ENCODE peak calls at places on chromosome 19, in four cellular contexts. X, Y, P and T are unnamed samples.

GRCh38 chr19:5567971-5568407 is 236 bp upstream of the TINCR start:
- DNase-seq in X (no peak), Y (no peak), P (no peak), T (no peak)

GRCh38 chr19:35710784-35711723 is 6.7 kb downstream of the ZBTB32 start:
- DNase-seq in X (no peak), Y (no peak), P (no peak), T (no peak)

GRCh38 chr19:28913626-28914025 is 299.3 kb downstream of the UQCRFS1 start:
- DNase-seq in X (no peak), Y (no peak), P (no peak), T (no peak)

GRCh38 chr19:39045506-39045905 is 13.2 kb upstream of the FBXO27 start:
- DNase-seq in X (no peak), Y (no peak), P (no peak), T (no peak)

GRCh38 chr19:58182577-58182988 is 278 bp upstream of the ZNF274 start:
- DNase-seq in X (no peak), Y (no peak), P (peak; percentile 80), T (no peak)

GRCh38 chr19:10625003-10625761 is at the start of gene SLC44A2:
- DNase-seq in X (peak; percentile 44), Y (peak; percentile 94), P (no peak), T (no peak)

GRCh38 chr19:44754743-44755066 is 6.2 kb downstream of the BCL3 start:
- DNase-seq in X (no peak), Y (peak; percentile 43), P (no peak), T (no peak)

GRCh38 chr19:29506619-29506911 is 19.2 kb upstream of the VSTM2B start:
- DNase-seq in X (no peak), Y (no peak), P (no peak), T (no peak)

GRCh38 chr19:3796358-3796757 is 10.2 kb upstream of the MATK start:
- DNase-seq in X (no peak), Y (no peak), P (no peak), T (no peak)

DNA sequence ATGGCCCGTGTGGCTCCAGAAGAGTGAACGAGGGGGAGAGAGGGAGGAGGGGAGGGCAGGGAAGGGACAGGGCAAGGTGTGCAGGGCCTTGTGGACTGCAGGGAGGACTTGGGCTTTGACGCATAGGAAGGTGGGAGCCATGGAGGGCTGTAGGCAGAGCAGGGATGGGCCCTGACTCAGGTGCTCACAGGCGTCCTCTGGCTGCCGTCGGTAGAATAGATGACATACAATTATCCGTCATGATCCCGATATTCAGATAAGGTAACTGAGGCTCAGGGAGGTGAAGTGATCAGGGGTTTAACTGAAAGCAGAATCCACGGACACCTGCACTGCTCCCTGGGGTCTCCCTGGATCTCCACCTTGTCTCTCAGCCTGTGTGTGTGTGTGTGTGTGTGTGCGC is 3.4 kb downstream of the C3 start:
- DNase-seq in X (no peak), Y (no peak), P (no peak), T (no peak)
- TF ChIP-seq CTCF in X (no peak), Y (peak; percentile 46), P (no peak), T (no peak)

DNA sequence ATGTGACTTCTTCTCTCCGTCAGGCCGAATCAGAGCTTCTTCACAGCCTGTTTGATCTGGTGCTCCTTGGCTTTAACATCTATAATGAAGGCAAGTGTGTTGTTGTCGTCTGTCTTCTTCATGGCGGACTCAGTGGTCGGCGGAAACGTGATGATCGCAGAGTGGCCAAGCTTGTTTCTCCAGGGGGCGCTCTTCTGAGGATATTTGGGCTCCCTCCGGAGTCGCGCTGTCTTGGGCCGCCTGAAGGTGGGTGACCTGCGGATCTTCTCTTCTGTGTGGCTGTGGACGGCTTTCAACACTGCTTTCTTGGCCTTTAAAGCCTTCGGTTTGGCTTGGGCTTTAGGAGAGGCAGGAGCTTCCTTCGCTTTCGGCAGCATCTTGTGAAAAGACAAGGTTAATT is 9.8 kb downstream of the TPRX1 start:
- DNase-seq in X (no peak), Y (peak; percentile 86), P (no peak), T (no peak)
- TF ChIP-seq CTCF in X (no peak), Y (peak; percentile 78), P (no peak), T (no peak)

DNA sequence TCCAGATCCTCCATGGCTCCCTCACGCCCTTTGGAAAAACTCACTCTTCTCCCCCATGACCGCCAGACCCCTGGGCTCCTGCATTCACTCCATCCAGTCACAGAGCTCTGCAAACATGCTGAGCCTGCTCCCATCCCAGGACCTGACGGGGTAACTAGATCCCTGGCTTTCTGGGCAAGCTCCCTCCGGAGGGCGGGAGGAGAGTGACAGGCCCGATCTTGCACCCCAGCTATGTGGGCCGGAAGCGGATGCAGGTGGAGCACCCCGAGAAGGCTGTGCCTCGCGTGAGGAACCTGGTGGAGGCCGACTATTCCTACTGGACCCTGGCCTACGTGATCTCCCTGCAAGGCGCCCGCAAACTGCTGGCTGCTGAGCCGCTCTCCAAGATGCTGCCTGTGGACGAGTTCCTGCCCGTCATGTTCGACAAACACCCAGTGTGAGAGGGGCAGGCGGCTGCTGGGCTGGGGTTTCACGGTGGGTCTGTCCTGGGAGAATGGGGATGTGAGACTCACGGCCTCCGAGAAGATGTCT is 25.1 kb downstream of the COLGALT1 start:
- DNase-seq in X (no peak), Y (peak; percentile 67), P (no peak), T (no peak)
- TF ChIP-seq CTCF in X (no peak), Y (peak; percentile 43), P (no peak), T (no peak)

GRCh38 chr19:40534148-40534547 is 42.5 kb upstream of the SHKBP1 start:
- DNase-seq in X (no peak), Y (no peak), P (no peak), T (no peak)

GRCh38 chr19:40543029-40543597 is 33.6 kb upstream of the SHKBP1 start:
- DNase-seq in X (no peak), Y (no peak), P (no peak), T (no peak)

GRCh38 chr19:40533508-40533907 is 43.2 kb upstream of the SHKBP1 start:
- DNase-seq in X (no peak), Y (peak; percentile 40), P (no peak), T (no peak)

GRCh38 chr19:40542197-40542859 is 34.3 kb upstream of the SHKBP1 start:
- DNase-seq in X (peak; percentile 25), Y (no peak), P (no peak), T (peak; percentile 23)

DNA sequence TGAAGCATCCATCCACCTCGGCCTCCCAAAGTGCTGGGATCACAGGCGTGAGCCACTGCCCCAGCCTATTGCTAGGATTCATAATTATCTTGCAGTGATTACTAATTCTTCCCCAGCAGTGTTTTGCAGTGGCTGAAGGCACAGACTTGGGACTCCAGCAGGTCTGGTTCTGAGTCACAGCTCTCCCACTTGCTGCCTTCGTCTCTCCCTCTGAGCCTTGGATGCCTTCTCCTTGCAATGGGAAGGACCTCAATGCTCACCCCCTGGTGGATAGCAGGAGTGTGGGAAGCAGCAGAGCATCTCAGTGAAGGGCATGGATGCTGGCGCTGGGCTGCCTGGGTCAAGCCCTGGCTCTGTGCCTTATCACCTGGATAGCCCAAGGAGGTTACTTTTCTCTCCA is 37.6 kb upstream of the SHKBP1 start:
- DNase-seq in X (no peak), Y (peak; percentile 42), P (no peak), T (no peak)
- TF ChIP-seq CTCF in X (no peak), Y (no peak), P (no peak), T (no peak)

DNA sequence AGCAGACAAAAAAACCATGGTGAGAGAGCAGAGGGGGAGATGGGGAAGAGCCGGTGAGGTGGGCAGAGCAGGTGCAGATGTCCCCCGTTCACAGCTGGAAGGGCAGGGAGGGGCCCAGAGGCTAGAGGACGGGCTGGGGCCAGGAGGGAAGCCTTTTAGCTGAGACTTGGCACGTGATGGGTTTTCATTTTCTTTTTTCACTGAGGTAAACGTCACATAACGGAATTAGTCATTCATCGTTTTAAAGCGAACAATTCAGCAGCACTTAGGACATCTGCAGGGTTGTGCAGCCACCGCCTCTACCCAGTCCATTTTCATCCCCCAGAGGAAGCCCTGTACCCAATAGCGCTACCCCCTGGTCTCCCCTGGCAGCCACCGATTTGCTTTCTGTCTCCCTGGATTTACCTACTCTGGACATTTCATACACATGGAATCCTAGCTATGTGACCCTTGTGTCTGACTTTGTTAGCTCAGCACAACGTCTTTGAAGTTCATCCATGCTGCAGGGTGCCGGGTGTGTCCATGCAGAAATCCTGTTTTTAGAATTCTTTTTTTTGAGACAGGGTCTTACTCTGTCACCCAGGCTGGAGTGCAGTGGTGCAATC is 16.0 kb upstream of the EMC10 start:
- DNase-seq in X (peak; percentile 68), Y (peak; percentile 25), P (no peak), T (no peak)
- TF ChIP-seq CTCF in X (no peak), Y (peak; percentile 12), P (no peak), T (no peak)

GRCh38 chr19:42942187-42942789 is 5.3 kb upstream of the PSG7 start:
- DNase-seq in X (no peak), Y (peak; percentile 74), P (no peak), T (no peak)
- TF ChIP-seq CTCF in X (peak; percentile 51), Y (peak; percentile 57), P (no peak), T (no peak)

GRCh38 chr19:15971217-15971616 is 22.4 kb downstream of the OR10H4 start:
- DNase-seq in X (no peak), Y (no peak), P (no peak), T (no peak)
- TF ChIP-seq CTCF in X (no peak), Y (no peak), P (no peak), T (no peak)

DNA sequence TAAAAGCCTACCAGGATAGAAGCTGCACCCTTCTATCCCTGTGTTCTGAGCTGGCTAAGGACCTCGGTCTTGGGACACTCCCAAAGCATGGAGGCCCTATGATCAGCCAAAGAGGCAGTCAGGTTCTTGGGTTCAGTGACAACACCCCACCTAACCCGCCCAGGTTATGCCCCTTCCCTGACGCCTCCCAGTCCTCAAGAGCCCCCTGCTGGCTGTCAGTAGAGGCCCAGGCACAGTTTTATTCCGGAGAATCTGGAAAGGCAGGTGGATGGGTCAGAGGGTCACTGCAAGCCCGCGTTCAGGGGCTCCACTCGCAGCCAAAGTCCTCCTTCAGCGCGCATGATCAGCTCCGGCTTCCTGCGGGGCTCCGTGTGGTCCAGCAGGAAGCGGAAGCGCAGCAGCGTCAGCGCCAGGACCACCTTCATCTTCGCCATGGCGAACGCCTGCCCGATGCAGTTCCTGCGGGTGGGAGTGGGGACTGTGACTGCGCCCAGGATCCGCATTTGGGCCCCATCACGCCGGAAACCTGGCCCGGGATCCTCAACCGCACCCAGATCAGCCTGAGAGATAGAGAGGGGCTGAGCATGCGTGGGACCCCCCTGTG is 22.3 kb downstream of the OR10H3 start:
- DNase-seq in X (no peak), Y (no peak), P (no peak), T (no peak)
- TF ChIP-seq CTCF in X (no peak), Y (no peak), P (no peak), T (no peak)

GRCh38 chr19:42089772-42090171 is 13.8 kb downstream of the ZNF574 start:
- DNase-seq in X (no peak), Y (no peak), P (no peak), T (no peak)

GRCh38 chr19:42091300-42092266 is 15.6 kb downstream of the ZNF574 start:
- DNase-seq in X (no peak), Y (no peak), P (no peak), T (no peak)

GRCh38 chr19:42090687-42091086 is 14.7 kb downstream of the ZNF574 start:
- DNase-seq in X (no peak), Y (no peak), P (no peak), T (no peak)

GRCh38 chr19:42093505-42093904 is 17.5 kb downstream of the ZNF574 start:
- DNase-seq in X (no peak), Y (no peak), P (no peak), T (no peak)

GRCh38 chr19:42092350-42092749 is 16.4 kb downstream of the ZNF574 start:
- DNase-seq in X (no peak), Y (peak; percentile 82), P (peak; percentile 33), T (no peak)
- TF ChIP-seq CTCF in X (peak; percentile 53), Y (peak; percentile 77), P (peak; percentile 40), T (peak; percentile 53)